ENCODE peak calls at places on chromosomes 4 and X, in nine cellular contexts. R is hepatocyte, M is RPMI7951, I is upper lobe of right lung, U is non-pigmented ciliary epithelial cell, Y is HFFc6, S is NCI-H2171 treated with DMSO at 0.1 percent for 48 hours, O is neural progenitor cell, T is left ventricle myocardium inferior. Q is an unnamed sample.

GRCh38 chr4:142719854-142720541 is 126.1 kb downstream of the INPP4B start:
- DNase-seq in I (no peak), S (peak), U (no peak), M (peak), O (peak), Y (peak), R (peak), T (no peak), Q (peak)

GRCh38 chrX:69546417-69546816 is 42.3 kb downstream of the NALF2 start:
- DNase-seq in U (no peak), T (no peak), I (no peak), Y (no peak), S (peak), R (no peak), O (no peak), M (no peak), Q (no peak)

GRCh38 chrX:150649096-150649870 is 43.9 kb upstream of the MTMR1 start:
- DNase-seq in S (peak), R (no peak), I (no peak), O (no peak), T (no peak), Y (peak), U (no peak), M (no peak), Q (peak)

GRCh38 chrX:148501121-148502066 is 977 bp downstream of the AFF2 start:
- DNase-seq in T (no peak), Y (no peak), O (peak), M (no peak), R (peak), U (no peak), S (no peak), I (peak), Q (no peak)

GRCh38 chrX:64198046-64198445 is 7.5 kb downstream of the AMER1 start:
- DNase-seq in S (no peak), U (no peak), T (no peak), I (no peak), M (no peak), Y (no peak), O (no peak), R (no peak), Q (no peak)

GRCh38 chr4:147640331-147640730 is 23.1 kb downstream of the TMEM184C start:
- DNase-seq in U (no peak), I (no peak), O (no peak), S (no peak), T (no peak), R (no peak), Y (peak), M (peak), Q (no peak)

GRCh38 chr4:41835321-41835995 is 86.9 kb upstream of the PHOX2B start:
- DNase-seq in R (no peak), T (no peak), S (no peak), I (no peak), M (no peak), O (no peak), Y (no peak), U (no peak), Q (no peak)

GRCh38 chrX:68808686-68809357 is 20.0 kb upstream of the EFNB1 start:
- DNase-seq in M (peak), Y (peak), U (no peak), S (no peak), I (no peak), T (peak), O (peak), R (no peak), Q (no peak)

GRCh38 chrX:68433155-68433980 is at the start of gene OPHN1:
- DNase-seq in R (peak), Y (peak), I (peak), U (no peak), S (peak), T (peak), M (peak), O (peak), Q (peak)

GRCh38 chrX:68895339-68896250 is 66.8 kb downstream of the EFNB1 start:
- DNase-seq in R (peak), I (no peak), M (peak), S (no peak), O (no peak), U (no peak), T (no peak), Y (no peak), Q (no peak)

GRCh38 chrX:113399501-113400192 is 559.0 kb upstream of the AMOT start:
- DNase-seq in R (no peak), Y (no peak), S (no peak), M (peak), O (no peak), T (no peak), I (no peak), U (no peak), Q (no peak)

GRCh38 chrX:2484232-2484631 is 16.5 kb downstream of the DHRSX start:
- DNase-seq in I (no peak), S (no peak), Y (no peak), R (no peak), M (no peak), U (no peak), T (no peak), O (no peak), Q (no peak)

GRCh38 chr4:127856485-127857447 is 23.9 kb upstream of the PLK4 start:
- DNase-seq in I (no peak), M (peak), R (peak), Y (peak), S (no peak), U (peak), T (no peak), O (no peak), Q (peak)

GRCh38 chr4:24855741-24856140 is 57.1 kb downstream of the CCDC149 start:
- DNase-seq in M (no peak), O (no peak), T (no peak), Y (peak), I (no peak), R (no peak), S (no peak), U (no peak), Q (no peak)

GRCh38 chr4:11635336-11635735 is 206.6 kb upstream of the HS3ST1 start:
- DNase-seq in R (peak), S (peak), O (no peak), I (no peak), U (peak), M (peak), Y (no peak), T (no peak), Q (no peak)

GRCh38 chr4:96739101-96739500 is 899.2 kb downstream of the PDHA2 start:
- DNase-seq in S (no peak), M (no peak), R (no peak), T (no peak), Y (no peak), O (no peak), I (no peak), U (no peak), Q (no peak)

GRCh38 chr4:20203508-20203907 is 48.2 kb upstream of the SLIT2 start:
- DNase-seq in M (peak), O (no peak), S (no peak), R (no peak), I (no peak), Y (peak), T (no peak), U (peak), Q (peak)

GRCh38 chr4:147582386-147583077 is 34.7 kb upstream of the TMEM184C start:
- DNase-seq in Y (no peak), S (no peak), R (no peak), O (no peak), U (no peak), T (no peak), I (no peak), M (no peak), Q (no peak)

GRCh38 chrX:8849462-8849861 is 48.3 kb upstream of the FAM9A start:
- DNase-seq in Y (no peak), I (no peak), T (no peak), R (no peak), S (no peak), O (no peak), M (no peak), U (no peak), Q (no peak)

GRCh38 chr4:153018031-153018430 is 81.9 kb downstream of the FHDC1 start:
- DNase-seq in S (no peak), T (no peak), O (no peak), I (no peak), Y (no peak), U (no peak), M (no peak), R (no peak), Q (no peak)

GRCh38 chrX:153495362-153495751 is 577 bp downstream of the BGN start:
- DNase-seq in O (no peak), Y (peak), S (no peak), R (peak), M (peak), U (no peak), I (no peak), T (peak), Q (no peak)

GRCh38 chrX:21839334-21840198 is at the start of gene MBTPS2:
- DNase-seq in R (peak), Y (peak), O (peak), T (peak), I (peak), U (peak), M (peak), S (peak), Q (peak)

GRCh38 chrX:123590842-123591491 is 141.9 kb downstream of the THOC2 start:
- DNase-seq in I (no peak), R (peak), M (no peak), U (peak), T (no peak), S (no peak), O (no peak), Y (no peak), Q (no peak)

GRCh38 chr4:114312349-114312748 is 286.3 kb upstream of the UGT8 start:
- DNase-seq in I (no peak), M (no peak), O (peak), R (no peak), Y (no peak), S (peak), T (no peak), U (no peak), Q (no peak)

GRCh38 chr4:11313157-11313943 is 115.3 kb downstream of the HS3ST1 start:
- DNase-seq in I (no peak), O (no peak), T (no peak), M (no peak), U (no peak), S (no peak), Y (no peak), R (no peak), Q (no peak)

GRCh38 chr4:128381748-128382559 is 94.3 kb upstream of the PGRMC2 start:
- DNase-seq in T (no peak), O (no peak), R (no peak), Y (no peak), U (no peak), M (no peak), S (no peak), I (no peak), Q (no peak)

GRCh38 chr4:42671431-42672194 is 14.7 kb upstream of the ATP8A1 start:
- DNase-seq in R (no peak), Y (no peak), T (no peak), I (no peak), M (no peak), S (no peak), O (no peak), U (no peak), Q (no peak)

GRCh38 chr4:141417387-141417786 is 196.7 kb downstream of the ZNF330 start:
- DNase-seq in O (no peak), S (no peak), T (no peak), U (peak), R (no peak), Y (peak), M (no peak), I (no peak), Q (no peak)

GRCh38 chrX:46649421-46650260 is 76.1 kb downstream of the CHST7 start:
- DNase-seq in T (peak), Y (no peak), S (peak), R (peak), U (no peak), O (peak), M (peak), I (no peak), Q (no peak)

GRCh38 chr4:39574946-39575345 is 47.7 kb upstream of the UGDH start:
- DNase-seq in I (no peak), Y (no peak), U (no peak), T (no peak), R (no peak), O (no peak), S (no peak), M (no peak), Q (no peak)

Q was measured in GM04504.